ENCODE peak calls at places on chromosome X, in five cellular contexts. R is cardiac fibroblast, A is psoas muscle, S is AG04450, J is left lung. D is an unnamed sample.

GRCh38 chrX:132795211-132795610 is 163.2 kb downstream of the HS6ST2 start:
- DNase-seq in R (no peak), J (no peak), A (no peak), S (no peak), D (no peak)

GRCh38 chrX:136665258-136665900 is 17.4 kb downstream of the CD40LG start:
- DNase-seq in A (no peak), S (no peak), J (no peak), R (no peak), D (no peak)

GRCh38 chrX:46582964-46583363 is 9.4 kb downstream of the CHST7 start:
- DNase-seq in A (no peak), R (peak; percentile 94), J (no peak), S (peak; percentile 81), D (peak; percentile 73)

GRCh38 chrX:120251471-120252011 is 929 bp downstream of the ZBTB33 start:
- DNase-seq in S (no peak), A (peak; percentile 11), R (peak; percentile 25), J (no peak), D (no peak)

GRCh38 chrX:67574696-67575095 is 30.9 kb downstream of the AR start:
- DNase-seq in A (no peak), S (no peak), R (no peak), J (no peak), D (no peak)

GRCh38 chrX:12372111-12372510 is 233.8 kb downstream of the FRMPD4 start:
- DNase-seq in A (no peak), J (no peak), S (peak; percentile 36), R (peak; percentile 90), D (peak; percentile 13)

GRCh38 chrX:83416273-83416672 is 91.8 kb upstream of the POU3F4 start:
- DNase-seq in R (peak; percentile 2), S (no peak), A (no peak), J (no peak), D (no peak)

GRCh38 chrX:13220916-13221315 is 98.9 kb downstream of the ATXN3L start:
- DNase-seq in R (peak; percentile 12), A (no peak), J (no peak), S (peak; percentile 48), D (peak; percentile 94)

GRCh38 chrX:135544338-135544948 is 24.0 kb downstream of the INTS6L start:
- DNase-seq in A (no peak), S (no peak), R (no peak), J (no peak), D (no peak)

GRCh38 chrX:21966866-21967265 is 26.4 kb downstream of the SMS start:
- DNase-seq in A (no peak), J (no peak), S (no peak), R (no peak), D (no peak)

GRCh38 chrX:129690435-129690834 is 35.7 kb upstream of the APLN start:
- DNase-seq in J (no peak), A (peak; percentile 44), S (no peak), R (no peak), D (no peak)

GRCh38 chrX:261167-261857 is 19.9 kb upstream of the PLCXD1 start:
- DNase-seq in J (peak; percentile 80), R (peak; percentile 71), A (no peak), S (no peak), D (no peak)

GRCh38 chrX:435536-436122 is 48.9 kb upstream of the PPP2R3B start:
- DNase-seq in S (no peak), J (peak; percentile 70), A (no peak), R (no peak), D (no peak)

GRCh38 chrX:56793112-56793430 is 64.0 kb downstream of the NBDY start:
- DNase-seq in J (no peak), A (no peak), S (no peak), R (no peak), D (no peak)

GRCh38 chrX:149205937-149206336 is 299.2 kb downstream of the IDS start:
- DNase-seq in J (no peak), R (no peak), A (no peak), S (no peak), D (no peak)

GRCh38 chrX:68732906-68733493 is 85.5 kb downstream of the STARD8 start:
- DNase-seq in A (peak; percentile 60), R (peak; percentile 60), J (peak; percentile 84), S (no peak), D (no peak)

GRCh38 chrX:791479-792034 is 161.0 kb downstream of the SHOX start:
- DNase-seq in A (no peak), S (no peak), J (no peak), R (no peak), D (no peak)

GRCh38 chrX:36684053-36684452 is 324.1 kb upstream of the FAM47C start:
- DNase-seq in R (no peak), J (no peak), A (no peak), S (no peak), D (no peak)

GRCh38 chrX:3576886-3577516 is 136.4 kb downstream of the PRKX start:
- DNase-seq in A (no peak), S (peak; percentile 54), J (no peak), R (peak; percentile 14), D (no peak)

GRCh38 chrX:83759872-83760271 is 101.1 kb upstream of the CYLC1 start:
- DNase-seq in S (no peak), A (no peak), R (peak; percentile 8), J (no peak), D (no peak)

GRCh38 chrX:119826399-119826959 is 26.3 kb downstream of the UPF3B start:
- DNase-seq in R (peak; percentile 57), J (no peak), S (no peak), A (no peak), D (no peak)

GRCh38 chrX:34656842-34657780 is at the start of gene TMEM47:
- DNase-seq in A (peak; percentile 72), S (peak; percentile 21), R (peak; percentile 70), J (peak; percentile 83), D (no peak)

GRCh38 chrX:132750312-132751042 is 208.0 kb downstream of the HS6ST2 start:
- DNase-seq in R (peak; percentile 22), J (no peak), A (no peak), S (no peak), D (no peak)

GRCh38 chrX:136201601-136202000 is 49.6 kb downstream of the MAP7D3 start:
- DNase-seq in R (no peak), J (no peak), A (no peak), S (no peak), D (no peak)

GRCh38 chrX:153647461-153648357 is 706 bp downstream of the DUSP9 start:
- DNase-seq in J (peak; percentile 31), A (no peak), S (no peak), R (no peak), D (no peak)

GRCh38 chrX:126719208-126719607 is 100.3 kb upstream of the PRR32 start:
- DNase-seq in A (no peak), S (no peak), R (no peak), J (no peak), D (no peak)

GRCh38 chrX:10016516-10017132 is 49.5 kb downstream of the CLDN34 start:
- DNase-seq in R (no peak), S (no peak), J (no peak), A (no peak), D (no peak)

GRCh38 chrX:13938053-13938765 is 91.5 kb downstream of the GEMIN8 start:
- DNase-seq in S (no peak), J (peak; percentile 79), A (peak; percentile 21), R (no peak), D (no peak)

GRCh38 chrX:79366888-79367749 is at the start of gene ITM2A:
- DNase-seq in R (peak; percentile 2), J (peak; percentile 53), A (peak; percentile 29), S (no peak), D (no peak)
- H3K4me3 ChIP-seq in R (peak within 1 kb of the TSS; percentile 28), J (no peak within 1 kb of the TSS), A (peak within 1 kb of the TSS; percentile 56), S (no peak within 1 kb of the TSS), D (no peak within 1 kb of the TSS)

DNA sequence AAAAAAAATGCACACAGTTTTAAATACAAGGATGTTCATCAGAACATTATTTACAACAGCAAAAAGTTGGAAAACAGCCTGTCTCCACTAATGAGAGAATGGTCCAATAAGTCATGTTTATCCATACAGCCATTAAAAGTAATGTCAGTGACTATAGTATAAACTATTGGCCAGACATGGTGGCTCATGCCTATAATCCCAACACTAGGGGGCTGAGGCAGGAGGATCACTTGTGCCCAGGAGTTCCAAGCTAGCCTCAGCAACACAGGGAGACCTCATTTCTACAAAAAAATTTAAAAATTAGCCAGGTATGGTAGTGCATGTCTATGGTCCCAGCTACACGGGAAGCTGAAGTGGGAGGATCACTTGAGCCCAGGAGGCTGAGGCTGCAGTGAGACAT is 48.1 kb upstream of the IL13RA1 start:
- DNase-seq in A (no peak), S (no peak), R (no peak), J (no peak), D (no peak)
- TF ChIP-seq CTCF in A (no peak), S (peak; percentile 11), R (no peak), J (no peak), D (no peak)

DNA sequence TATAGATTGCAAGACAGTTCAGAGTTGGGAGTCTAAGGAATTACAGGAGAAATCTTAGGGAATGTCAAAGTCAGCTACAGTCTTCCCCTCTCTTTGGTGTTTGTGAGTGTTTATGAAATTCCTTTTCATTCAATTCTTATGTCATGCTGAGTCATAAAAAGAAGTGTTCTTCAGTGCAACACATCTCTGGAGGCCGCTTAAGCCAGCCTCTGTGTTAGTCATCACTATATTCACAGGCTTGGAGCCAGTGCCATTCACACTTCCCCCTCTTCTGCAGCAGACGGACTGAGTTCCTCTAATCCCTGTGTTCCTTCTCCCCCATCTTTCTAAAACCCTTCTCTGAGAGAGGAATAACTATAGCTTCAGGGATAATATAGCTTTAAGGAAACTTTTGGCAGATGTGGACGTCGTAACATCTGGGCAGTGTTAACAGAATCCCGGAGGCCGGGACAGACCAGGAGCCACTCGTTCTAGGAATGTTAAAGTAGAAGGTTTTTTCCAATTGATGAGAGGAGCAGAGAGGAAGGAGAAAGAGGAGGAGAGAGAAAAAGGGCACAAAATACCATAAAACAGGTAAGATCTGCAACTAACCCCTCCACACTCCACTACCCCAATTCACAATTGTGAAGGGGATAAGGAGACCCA is at the start of gene SRPX2:
- DNase-seq in R (peak; percentile 90), J (no peak), S (peak; percentile 74), A (peak; percentile 45), D (peak; percentile 77)
- H3K4me3 ChIP-seq in R (peak within 1 kb of the TSS; percentile 68), J (peak within 1 kb of the TSS; percentile 7), S (peak within 1 kb of the TSS; percentile 65), A (peak within 1 kb of the TSS; percentile 41), D (peak within 1 kb of the TSS; percentile 12)

DNA sequence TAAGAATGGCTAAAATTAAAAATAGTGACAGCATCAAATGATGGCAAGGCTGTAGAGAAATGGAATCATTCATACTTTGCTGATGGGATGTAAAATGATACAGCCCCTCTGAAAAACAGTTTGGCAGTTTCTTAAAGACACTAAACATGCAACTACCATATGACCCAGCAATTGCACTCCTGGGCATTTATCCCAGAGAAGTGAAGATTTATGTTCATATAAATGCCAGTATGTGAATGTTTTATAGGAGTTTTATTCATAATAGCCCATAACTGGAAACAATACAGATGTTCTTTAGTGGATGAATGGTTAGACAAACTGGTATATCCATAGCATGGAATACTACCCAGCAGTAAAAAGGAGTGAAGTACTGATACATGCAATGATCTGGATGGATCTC is 43.3 kb downstream of the REPS2 start:
- DNase-seq in J (no peak), A (no peak), S (no peak), R (no peak), D (no peak)
- TF ChIP-seq CTCF in J (no peak), A (no peak), S (no peak), R (no peak), D (no peak)

D was measured in retinal pigment epithelial cell.